ENCODE peak calls at places on chromosomes 5 and 9, in nine cellular contexts. Q, D, B, C, Y, Z, T, I and O are unnamed samples.

GRCh38 chr5:174741352-174741751 is 17.0 kb downstream of the MSX2 start:
- DNase-seq in I (no peak), Q (no peak), Y (no peak), Z (no peak), C (no peak), B (no peak), T (no peak), D (no peak), O (no peak)

GRCh38 chr5:142683885-142684505 is 1.9 kb downstream of the FGF1 start:
- DNase-seq in Y (no peak), Q (no peak), T (no peak), D (no peak), Z (no peak), C (no peak), I (no peak), B (no peak), O (no peak)

GRCh38 chr5:91110709-91111108 is 272.4 kb downstream of the ARRDC3 start:
- DNase-seq in I (peak; percentile 48), Z (peak; percentile 69), C (no peak), T (no peak), D (no peak), Q (no peak), Y (no peak), B (no peak), O (no peak)

GRCh38 chr5:170184007-170184687 is 48.6 kb upstream of the C5orf58 start:
- DNase-seq in Q (peak; percentile 5), B (peak; percentile 65), C (peak; percentile 58), D (peak; percentile 3), Y (peak; percentile 73), I (no peak), Z (peak; percentile 26), T (peak; percentile 76), O (no peak)

GRCh38 chr5:170263906-170264305 is 31.1 kb downstream of the C5orf58 start:
- DNase-seq in I (no peak), T (no peak), C (no peak), Y (peak; percentile 4), B (no peak), Q (no peak), D (no peak), Z (no peak), O (no peak)

GRCh38 chr5:125835293-125836172 is 587.7 kb upstream of the GRAMD2B start:
- DNase-seq in Z (no peak), T (peak; percentile 63), D (no peak), Q (peak; percentile 5), C (peak; percentile 15), Y (no peak), I (peak; percentile 11), B (peak; percentile 61), O (no peak)

GRCh38 chr5:171750316-171750788 is 35.3 kb upstream of the SMIM23 start:
- DNase-seq in Y (no peak), C (peak; percentile 59), Q (no peak), B (peak; percentile 60), D (no peak), Z (peak; percentile 32), T (no peak), I (no peak), O (no peak)

GRCh38 chr5:175872287-175873089 is 1.1 kb downstream of the CPLX2 start:
- DNase-seq in Z (no peak), T (no peak), B (no peak), Y (no peak), I (no peak), C (no peak), Q (no peak), D (no peak), O (no peak)

GRCh38 chr5:66629446-66629845 is 33.3 kb downstream of the MAST4 start:
- DNase-seq in B (no peak), D (no peak), T (no peak), Q (no peak), Y (no peak), C (no peak), Z (no peak), I (no peak), O (no peak)

GRCh38 chr9:69252436-69252835 is 72.6 kb upstream of the ENTREP1 start:
- DNase-seq in Y (no peak), I (no peak), Z (no peak), B (no peak), D (no peak), Q (no peak), C (no peak), T (no peak), O (no peak)

GRCh38 chr5:142143878-142144277 is 35.3 kb downstream of the NDFIP1 start:
- DNase-seq in T (no peak), I (peak; percentile 9), B (peak; percentile 68), Q (peak; percentile 3), Y (no peak), D (no peak), C (no peak), Z (no peak), O (no peak)

GRCh38 chr9:81896067-81896466 is 32.2 kb upstream of the SPATA31D4 start:
- DNase-seq in Z (no peak), C (no peak), Q (no peak), I (no peak), T (no peak), B (no peak), Y (no peak), D (no peak), O (no peak)

GRCh38 chr9:119086590-119086989 is 282.6 kb downstream of the BRINP1 start:
- DNase-seq in I (no peak), Z (no peak), T (no peak), B (no peak), Y (no peak), Q (no peak), C (no peak), D (no peak), O (no peak)

GRCh38 chr9:120574473-120574872 is 5.5 kb downstream of the CDK5RAP2 start:
- DNase-seq in D (no peak), Y (no peak), Q (no peak), C (no peak), T (no peak), B (no peak), I (no peak), Z (no peak), O (no peak)

GRCh38 chr5:71482132-71482531 is 26.7 kb downstream of the BDP1 start:
- DNase-seq in Y (no peak), D (no peak), T (no peak), Z (peak; percentile 61), B (peak; percentile 74), Q (no peak), I (peak; percentile 32), C (no peak), O (no peak)

GRCh38 chr9:130328349-130328801 is 62.8 kb downstream of the HMCN2 start:
- DNase-seq in T (peak; percentile 62), Z (peak; percentile 32), Q (no peak), I (peak; percentile 67), Y (no peak), C (peak; percentile 36), D (no peak), B (no peak), O (no peak)

DNA sequence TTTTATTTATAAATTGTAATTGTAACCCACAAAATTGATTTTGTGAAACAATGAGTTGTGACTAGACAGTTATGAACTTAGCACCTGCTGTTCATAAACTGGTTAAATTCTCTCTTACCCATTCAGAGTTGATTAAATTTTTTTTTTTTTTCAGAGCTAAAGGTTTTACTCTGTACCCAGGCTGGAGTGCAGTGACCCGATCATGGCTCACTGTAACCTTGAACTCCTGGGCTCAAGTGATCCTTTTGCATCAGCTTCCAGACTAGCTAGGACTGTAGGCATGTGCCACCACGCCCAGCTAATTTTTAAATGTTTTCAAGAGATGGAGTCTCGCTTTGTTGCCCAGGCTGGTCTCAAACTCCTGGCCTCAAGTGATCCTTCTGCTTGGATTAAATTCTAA is 1.9 kb downstream of the HSD17B4 start:
- DNase-seq in B (no peak), Z (no peak), C (no peak), Q (no peak), T (no peak), Y (no peak), I (no peak), D (no peak), O (no peak)
- H3K4me3 ChIP-seq in B (no peak overlapping the region), Z (no peak overlapping the region), C (no peak overlapping the region), Q (no peak overlapping the region), T (no peak overlapping the region), Y (no peak overlapping the region), I (no peak overlapping the region), D (no peak overlapping the region), O (no peak overlapping the region)

GRCh38 chr9:109497193-109498165 is 628 bp downstream of the PTPN3 start:
- DNase-seq in I (no peak), Z (no peak), D (no peak), C (no peak), Y (no peak), B (no peak), T (no peak), Q (no peak), O (no peak)
- H3K4me3 ChIP-seq in I (peak overlapping the region; percentile 53), Z (peak overlapping the region; percentile 28), D (no peak overlapping the region), C (peak overlapping the region; percentile 57), Y (peak overlapping the region; percentile 52), B (peak overlapping the region; percentile 46), T (peak overlapping the region; percentile 46), Q (no peak overlapping the region), O (peak overlapping the region; percentile 55)

GRCh38 chr9:96048954-96049831 is 173.7 kb downstream of the ERCC6L2 start:
- DNase-seq in C (peak; percentile 58), Y (peak; percentile 55), I (no peak), Q (no peak), B (no peak), T (no peak), Z (no peak), D (no peak), O (no peak)

GRCh38 chr9:96048116-96048953 is 172.8 kb downstream of the ERCC6L2 start:
- DNase-seq in I (no peak), B (peak; percentile 25), Y (peak; percentile 93), Z (no peak), D (no peak), C (no peak), T (no peak), Q (no peak), O (peak; percentile 44)

GRCh38 chr9:96047116-96047639 is 171.7 kb downstream of the ERCC6L2 start:
- DNase-seq in Q (no peak), T (no peak), I (no peak), B (no peak), D (no peak), C (no peak), Y (no peak), Z (no peak), O (no peak)

GRCh38 chr9:96045811-96046210 is 170.3 kb downstream of the ERCC6L2 start:
- DNase-seq in Q (no peak), T (no peak), C (no peak), Y (no peak), I (no peak), D (no peak), B (no peak), Z (no peak), O (no peak)

DNA sequence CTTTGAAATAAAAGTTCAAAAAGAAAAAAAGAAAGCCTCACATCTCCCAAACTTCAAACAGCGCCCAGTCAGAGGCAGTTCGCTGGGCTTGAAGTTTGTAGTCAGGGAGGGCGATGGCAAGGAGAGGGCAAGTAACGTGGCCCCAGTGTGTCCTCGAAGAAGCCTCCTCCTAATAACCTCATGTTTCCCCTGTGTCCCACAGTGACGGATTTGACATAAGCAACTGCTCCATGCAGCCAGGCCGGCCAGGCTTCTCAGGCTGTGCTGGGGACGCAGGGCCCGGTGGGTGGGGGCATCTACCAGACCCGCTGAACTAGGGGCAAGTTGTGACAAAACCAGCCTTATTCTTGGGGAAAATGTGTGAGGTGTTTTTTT is 172.2 kb downstream of the ERCC6L2 start:
- DNase-seq in C (no peak), Y (no peak), T (no peak), I (no peak), B (no peak), Q (no peak), Z (no peak), D (no peak), O (no peak)
- H3K4me3 ChIP-seq in C (no peak overlapping the region), Y (no peak overlapping the region), T (no peak overlapping the region), I (no peak overlapping the region), B (no peak overlapping the region), Q (no peak overlapping the region), Z (no peak overlapping the region), D (no peak overlapping the region), O (no peak overlapping the region)

GRCh38 chr5:95734156-95734555 is 3.0 kb downstream of the RHOBTB3 start:
- DNase-seq in Y (no peak), Q (no peak), T (no peak), Z (no peak), B (no peak), D (no peak), I (no peak), C (no peak), O (no peak)
- H3K4me3 ChIP-seq in Y (no peak overlapping the region), Q (no peak overlapping the region), T (peak overlapping the region; percentile 69), Z (peak overlapping the region; percentile 93), B (peak overlapping the region; percentile 93), D (no peak overlapping the region), I (peak overlapping the region; percentile 92), C (peak overlapping the region; percentile 80), O (no peak overlapping the region)